ENCODE peak calls at places on chromosomes 11 and 22, in five cellular contexts. One of them, this sample, is unnamed.

GRCh38 chr11:118109231-118109630 is 22.5 kb upstream of the SMIM35 start:
- DNase-seq in GM23248: peak; percentile 58
- DNase-seq in MM.1S: no peak
- DNase-seq in PC-3: peak; percentile 20
- DNase-seq in SK-N-SH: no peak
- DNase-seq in this sample: no peak

GRCh38 chr11:76162336-76163288 is 43.7 kb downstream of the WNT11 start:
- DNase-seq in GM23248: no peak
- DNase-seq in PC-3: no peak
- DNase-seq in SK-N-SH: no peak
- DNase-seq in MM.1S: no peak
- DNase-seq in this sample: no peak

GRCh38 chr11:65899356-65900124 is 648 bp downstream of the FOSL1 start:
- DNase-seq in SK-N-SH: peak; percentile 71
- DNase-seq in GM23248: peak; percentile 95
- DNase-seq in PC-3: peak; percentile 91
- DNase-seq in MM.1S: no peak
- DNase-seq in this sample: peak; percentile 45

GRCh38 chr11:68002943-68003845 is 703 bp downstream of the UNC93B1 start:
- DNase-seq in SK-N-SH: peak; percentile 70
- DNase-seq in MM.1S: peak; percentile 77
- DNase-seq in PC-3: peak; percentile 48
- DNase-seq in GM23248: peak; percentile 46
- DNase-seq in this sample: peak; percentile 62

GRCh38 chr22:41028841-41029240 is 63.6 kb upstream of the EP300 start:
- DNase-seq in SK-N-SH: no peak
- DNase-seq in PC-3: peak; percentile 77
- DNase-seq in GM23248: peak; percentile 97
- DNase-seq in MM.1S: no peak
- DNase-seq in this sample: no peak

GRCh38 chr11:73322986-73323306 is 14.9 kb downstream of the ARHGEF17 start:
- DNase-seq in GM23248: no peak
- DNase-seq in SK-N-SH: no peak
- DNase-seq in PC-3: no peak
- DNase-seq in MM.1S: no peak
- DNase-seq in this sample: no peak

GRCh38 chr11:20065040-20065805 is 95.1 kb downstream of the DBX1 start:
- DNase-seq in MM.1S: no peak
- DNase-seq in PC-3: no peak
- DNase-seq in GM23248: no peak
- DNase-seq in SK-N-SH: no peak
- DNase-seq in this sample: no peak

GRCh38 chr22:22681221-22681739 is 36.9 kb downstream of the GGTLC2 start:
- DNase-seq in GM23248: peak; percentile 51
- DNase-seq in PC-3: no peak
- DNase-seq in MM.1S: no peak
- DNase-seq in SK-N-SH: no peak
- DNase-seq in this sample: no peak

GRCh38 chr11:109894242-109894641 is 198.9 kb upstream of the ZC3H12C start:
- DNase-seq in MM.1S: no peak
- DNase-seq in GM23248: no peak
- DNase-seq in PC-3: no peak
- DNase-seq in SK-N-SH: no peak
- DNase-seq in this sample: no peak

GRCh38 chr11:134228625-134229024 is 4.2 kb downstream of the VPS26B start:
- DNase-seq in MM.1S: peak; percentile 48
- DNase-seq in PC-3: no peak
- DNase-seq in SK-N-SH: no peak
- DNase-seq in GM23248: peak; percentile 82
- DNase-seq in this sample: no peak

GRCh38 chr22:23264610-23265388 is 84.5 kb downstream of the BCR start:
- DNase-seq in MM.1S: no peak
- DNase-seq in SK-N-SH: no peak
- DNase-seq in GM23248: no peak
- DNase-seq in PC-3: no peak
- DNase-seq in this sample: no peak

GRCh38 chr11:68974421-68975194 is 6.2 kb downstream of the MRGPRD start:
- DNase-seq in PC-3: peak; percentile 53
- DNase-seq in GM23248: peak; percentile 49
- DNase-seq in SK-N-SH: no peak
- DNase-seq in MM.1S: peak; percentile 40
- DNase-seq in this sample: no peak

DNA sequence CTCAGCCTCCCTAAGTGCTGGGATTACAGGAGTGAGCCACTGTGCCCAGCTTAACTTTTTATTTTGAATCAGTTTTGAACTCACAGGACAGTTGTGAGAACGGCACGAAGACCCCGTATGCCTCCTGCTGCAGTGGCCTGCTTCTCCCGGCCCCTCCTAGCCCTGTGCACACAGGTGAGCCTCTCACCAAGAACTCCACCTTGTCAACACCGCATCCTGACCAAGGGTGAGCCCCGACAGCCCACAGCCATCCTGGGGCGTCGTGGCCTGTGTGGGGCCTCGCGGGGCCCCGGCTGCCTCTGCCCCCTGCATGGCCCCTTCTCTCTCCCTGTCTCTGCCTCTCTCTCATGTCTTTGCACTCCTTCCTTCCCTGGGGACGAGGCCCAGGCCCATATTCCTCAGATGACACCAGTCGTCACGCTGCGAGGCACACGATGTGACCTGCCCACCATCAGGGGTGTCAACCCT is 38.8 kb downstream of the GNB1L start:
- DNase-seq in GM23248: no peak
- DNase-seq in MM.1S: no peak
- DNase-seq in PC-3: no peak
- DNase-seq in SK-N-SH: no peak
- DNase-seq in this sample: no peak
- H3K9ac ChIP-seq in GM23248: no peak overlapping the region
- H3K9ac ChIP-seq in MM.1S: no peak overlapping the region
- H3K9ac ChIP-seq in PC-3: no peak overlapping the region
- H3K9ac ChIP-seq in SK-N-SH: no peak overlapping the region
- H3K9ac ChIP-seq in this sample: no peak overlapping the region

GRCh38 chr11:128484172-128484571 is 103.2 kb downstream of the ETS1 start:
- DNase-seq in PC-3: peak; percentile 47
- DNase-seq in GM23248: no peak
- DNase-seq in SK-N-SH: no peak
- DNase-seq in MM.1S: no peak
- DNase-seq in this sample: no peak
- H3F3A ChIP-seq in PC-3: no peaks in the 10 kb centered on the region
- H3F3A ChIP-seq in GM23248: peaks cover 72% of the 10 kb centered on the region
- H3F3A ChIP-seq in SK-N-SH: peaks cover 4% of the 10 kb centered on the region
- H3F3A ChIP-seq in MM.1S: no peaks in the 10 kb centered on the region
- H3F3A ChIP-seq in this sample: no peaks in the 10 kb centered on the region

GRCh38 chr11:45078236-45079074 is 68.0 kb upstream of the PRDM11 start:
- DNase-seq in SK-N-SH: peak; percentile 64
- DNase-seq in MM.1S: no peak
- DNase-seq in PC-3: no peak
- DNase-seq in GM23248: peak; percentile 81
- DNase-seq in this sample: no peak

GRCh38 chr11:45079943-45080719 is 66.3 kb upstream of the PRDM11 start:
- DNase-seq in PC-3: no peak
- DNase-seq in GM23248: no peak
- DNase-seq in MM.1S: peak; percentile 68
- DNase-seq in SK-N-SH: no peak
- DNase-seq in this sample: no peak

GRCh38 chr11:45079075-45079444 is 67.4 kb upstream of the PRDM11 start:
- DNase-seq in GM23248: no peak
- DNase-seq in MM.1S: no peak
- DNase-seq in PC-3: no peak
- DNase-seq in SK-N-SH: no peak
- DNase-seq in this sample: peak; percentile 62

GRCh38 chr11:45076761-45077160 is 69.7 kb upstream of the PRDM11 start:
- DNase-seq in GM23248: peak; percentile 48
- DNase-seq in SK-N-SH: no peak
- DNase-seq in PC-3: no peak
- DNase-seq in MM.1S: no peak
- DNase-seq in this sample: no peak

GRCh38 chr11:45079567-45079942 is 66.9 kb upstream of the PRDM11 start:
- DNase-seq in MM.1S: no peak
- DNase-seq in PC-3: no peak
- DNase-seq in SK-N-SH: no peak
- DNase-seq in GM23248: no peak
- DNase-seq in this sample: no peak
- H3K9ac ChIP-seq in MM.1S: no peak overlapping the region
- H3K9ac ChIP-seq in PC-3: no peak overlapping the region
- H3K9ac ChIP-seq in SK-N-SH: no peak overlapping the region
- H3K9ac ChIP-seq in GM23248: no peak overlapping the region
- H3K9ac ChIP-seq in this sample: no peak overlapping the region

GRCh38 chr22:32076726-32077550 is 33.9 kb downstream of the SLC5A1 start:
- DNase-seq in PC-3: no peak
- DNase-seq in MM.1S: no peak
- DNase-seq in SK-N-SH: no peak
- DNase-seq in GM23248: no peak
- DNase-seq in this sample: no peak
- H3F3A ChIP-seq in PC-3: no peaks in the 10 kb centered on the region
- H3F3A ChIP-seq in MM.1S: no peaks in the 10 kb centered on the region
- H3F3A ChIP-seq in SK-N-SH: no peaks in the 10 kb centered on the region
- H3F3A ChIP-seq in GM23248: no peaks in the 10 kb centered on the region
- H3F3A ChIP-seq in this sample: no peaks in the 10 kb centered on the region

GRCh38 chr11:121426476-121427454 is 25.3 kb upstream of the SORL1 start:
- DNase-seq in MM.1S: no peak
- DNase-seq in SK-N-SH: peak; percentile 87
- DNase-seq in GM23248: peak; percentile 45
- DNase-seq in PC-3: peak; percentile 43
- DNase-seq in this sample: peak; percentile 75
- H3K9ac ChIP-seq in MM.1S: no peak overlapping the region
- H3K9ac ChIP-seq in SK-N-SH: no peak overlapping the region
- H3K9ac ChIP-seq in GM23248: no peak overlapping the region
- H3K9ac ChIP-seq in PC-3: peak overlapping the region; percentile 16
- H3K9ac ChIP-seq in this sample: no peak overlapping the region

GRCh38 chr11:35141034-35141433 is 2.1 kb downstream of the CD44 start:
- DNase-seq in SK-N-SH: no peak
- DNase-seq in MM.1S: no peak
- DNase-seq in PC-3: no peak
- DNase-seq in GM23248: peak; percentile 48
- DNase-seq in this sample: no peak

GRCh38 chr11:35138949-35139881 is at the start of gene CD44:
- DNase-seq in MM.1S: peak; percentile 74
- DNase-seq in PC-3: peak; percentile 83
- DNase-seq in GM23248: peak; percentile 96
- DNase-seq in SK-N-SH: peak; percentile 74
- DNase-seq in this sample: peak; percentile 59

GRCh38 chr11:35138606-35138948 is 394 bp upstream of the CD44 start:
- DNase-seq in SK-N-SH: no peak
- DNase-seq in PC-3: no peak
- DNase-seq in GM23248: no peak
- DNase-seq in MM.1S: no peak
- DNase-seq in this sample: no peak

GRCh38 chr11:35141538-35141937 is 2.6 kb downstream of the CD44 start:
- DNase-seq in SK-N-SH: no peak
- DNase-seq in MM.1S: no peak
- DNase-seq in PC-3: peak; percentile 73
- DNase-seq in GM23248: peak; percentile 66
- DNase-seq in this sample: no peak

DNA sequence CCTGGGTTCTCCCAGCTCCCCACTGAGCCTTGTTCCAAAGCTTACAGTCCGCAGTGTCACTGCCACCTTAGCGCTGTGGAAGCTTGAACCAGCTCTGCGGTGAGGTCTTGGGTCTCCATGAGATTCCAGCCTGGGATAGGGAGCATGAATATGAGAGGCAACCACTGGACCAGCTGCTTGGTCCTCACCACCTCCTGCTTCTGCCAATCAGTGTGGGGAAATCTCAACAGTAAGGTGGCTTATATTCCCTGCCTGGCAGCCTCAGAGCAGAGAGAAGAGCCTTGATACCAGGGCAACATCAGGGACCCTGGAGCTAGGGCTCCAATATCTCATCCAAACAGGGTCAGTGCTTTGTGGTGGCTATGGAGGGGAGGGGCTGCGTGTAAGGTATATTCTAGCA is 912 bp downstream of the CD44 start:
- DNase-seq in GM23248: peak; percentile 51
- DNase-seq in PC-3: peak; percentile 18
- DNase-seq in SK-N-SH: no peak
- DNase-seq in MM.1S: no peak
- DNase-seq in this sample: no peak
- H3F3A ChIP-seq in GM23248: peaks cover 72% of the 10 kb centered on the region
- H3F3A ChIP-seq in PC-3: no peaks in the 10 kb centered on the region
- H3F3A ChIP-seq in SK-N-SH: peaks cover 45% of the 10 kb centered on the region
- H3F3A ChIP-seq in MM.1S: peaks cover 49% of the 10 kb centered on the region
- H3F3A ChIP-seq in this sample: no peaks in the 10 kb centered on the region

DNA sequence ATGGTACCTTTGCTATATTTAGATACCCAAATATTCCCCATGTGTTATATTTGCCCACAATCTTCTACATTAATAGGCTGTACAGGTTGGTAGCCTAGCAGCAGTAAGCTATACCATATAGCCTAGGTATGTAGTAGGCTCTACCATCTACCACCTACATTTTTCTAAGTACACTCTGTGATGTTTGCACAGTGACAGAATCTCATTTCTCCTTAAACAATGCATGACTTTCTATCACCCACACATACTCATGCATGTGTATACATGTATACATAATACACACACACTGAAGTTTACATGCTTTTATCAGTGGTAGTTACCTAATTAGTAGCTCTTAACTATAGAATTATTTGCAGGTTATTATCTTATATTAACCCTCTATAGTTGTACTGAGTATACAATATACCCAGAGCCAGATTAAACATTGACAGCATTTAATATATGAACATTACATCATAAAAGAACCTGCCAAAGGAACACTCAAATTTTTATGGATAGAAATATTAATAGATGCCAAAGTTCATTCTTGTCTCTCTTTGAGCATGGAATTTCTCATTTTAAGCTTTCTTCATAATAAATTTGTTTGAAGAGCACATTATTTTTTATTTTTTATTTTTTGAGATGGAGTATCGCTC is 51.4 kb downstream of the ELP4 start:
- DNase-seq in PC-3: no peak
- DNase-seq in GM23248: no peak
- DNase-seq in MM.1S: no peak
- DNase-seq in SK-N-SH: no peak
- DNase-seq in this sample: no peak
- H3K9ac ChIP-seq in PC-3: no peak overlapping the region
- H3K9ac ChIP-seq in GM23248: no peak overlapping the region
- H3K9ac ChIP-seq in MM.1S: no peak overlapping the region
- H3K9ac ChIP-seq in SK-N-SH: no peak overlapping the region
- H3K9ac ChIP-seq in this sample: no peak overlapping the region

GRCh38 chr11:70158201-70158600 is 44.9 kb upstream of the FADD start:
- DNase-seq in MM.1S: no peak
- DNase-seq in PC-3: peak; percentile 30
- DNase-seq in GM23248: peak; percentile 71
- DNase-seq in SK-N-SH: peak; percentile 58
- DNase-seq in this sample: peak; percentile 83
- H3F3A ChIP-seq in MM.1S: no peaks in the 10 kb centered on the region
- H3F3A ChIP-seq in PC-3: no peaks in the 10 kb centered on the region
- H3F3A ChIP-seq in GM23248: peaks cover 4% of the 10 kb centered on the region
- H3F3A ChIP-seq in SK-N-SH: no peaks in the 10 kb centered on the region
- H3F3A ChIP-seq in this sample: no peaks in the 10 kb centered on the region

This sample was measured in neural progenitor cell.